ENCODE peak calls at places on chromosomes 6 and 20, in seven cellular contexts. Q, S, B, K, M, X and W are unnamed samples. For H3K27me3 and H3K4me1, the result is how much of the 10 kb centered on the place peaks cover.

GRCh38 chr20:20414640-20415274 is 46.9 kb downstream of the INSM1 start:
- DNase-seq in Q (no peak), S (no peak), B (no peak), K (no peak), M (no peak), X (no peak), W (no peak)

GRCh38 chr6:166635146-166635545 is 8.1 kb upstream of the RPS6KA2 start:
- DNase-seq in Q (no peak), S (no peak), B (no peak), K (no peak), M (no peak), X (no peak), W (no peak)

GRCh38 chr6:45378324-45378926 is 691 bp upstream of the SUPT3H start:
- DNase-seq in Q (no peak), S (no peak), B (no peak), K (peak), M (no peak), X (peak), W (peak)

GRCh38 chr6:148935705-148936306 is 189.0 kb downstream of the UST start:
- DNase-seq in Q (no peak), S (no peak), B (no peak), K (no peak), M (no peak), X (peak), W (no peak)

GRCh38 chr6:23547851-23548250 is 578.2 kb upstream of the NRSN1 start:
- DNase-seq in Q (no peak), S (no peak), B (no peak), K (no peak), M (peak), X (peak), W (no peak)

GRCh38 chr20:44056010-44056698 is 130.8 kb downstream of the JPH2 start:
- DNase-seq in Q (peak), S (peak), B (no peak), K (no peak), M (peak), X (peak), W (peak)

GRCh38 chr20:57769756-57770155 is 59.9 kb upstream of the PMEPA1 start:
- DNase-seq in Q (no peak), S (peak), B (no peak), K (no peak), M (no peak), X (no peak), W (no peak)

GRCh38 chr6:53041356-53041755 is 23.8 kb upstream of the FBXO9 start:
- DNase-seq in Q (no peak), S (no peak), B (no peak), K (no peak), M (no peak), X (no peak), W (peak)

GRCh38 chr6:41836660-41837052 is 49.2 kb downstream of the TOMM6 start:
- DNase-seq in Q (no peak), S (no peak), B (no peak), K (no peak), M (no peak), X (no peak), W (no peak)

GRCh38 chr6:78594667-78595051 is 272.7 kb upstream of the IRAK1BP1 start:
- DNase-seq in Q (no peak), S (no peak), B (no peak), K (no peak), M (no peak), X (no peak), W (no peak)

GRCh38 chr6:168242655-168243225 is 76.8 kb downstream of the DACT2 start:
- DNase-seq in Q (no peak), S (no peak), B (no peak), K (no peak), M (no peak), X (no peak), W (peak)

GRCh38 chr20:21103582-21104465 is 2.3 kb downstream of the LINC00237 start:
- DNase-seq in Q (no peak), S (no peak), B (no peak), K (no peak), M (no peak), X (peak), W (peak)

GRCh38 chr20:59620860-59621485 is 16.6 kb downstream of the PHACTR3 start:
- DNase-seq in Q (no peak), S (no peak), B (no peak), K (no peak), M (no peak), X (no peak), W (no peak)
- TF ChIP-seq CTCF in Q (no peak), S (no peak), B (no peak), K (no peak), M (no peak), X (no peak), W (no peak)

GRCh38 chr6:1622851-1623768 is 13.4 kb downstream of the FOXC1 start:
- DNase-seq in Q (no peak), S (peak), B (no peak), K (peak), M (no peak), X (no peak), W (peak)

GRCh38 chr6:1622220-1622841 is 12.6 kb downstream of the FOXC1 start:
- DNase-seq in Q (no peak), S (peak), B (no peak), K (peak), M (no peak), X (no peak), W (peak)

GRCh38 chr6:1624071-1624847 is 14.5 kb downstream of the FOXC1 start:
- DNase-seq in Q (no peak), S (peak), B (no peak), K (peak), M (peak), X (peak), W (peak)

GRCh38 chr6:1624848-1625341 is 15.2 kb downstream of the FOXC1 start:
- DNase-seq in Q (no peak), S (no peak), B (no peak), K (peak), M (peak), X (peak), W (peak)

GRCh38 chr6:1623769-1624070 is 14.0 kb downstream of the FOXC1 start:
- DNase-seq in Q (no peak), S (no peak), B (no peak), K (no peak), M (no peak), X (no peak), W (no peak)
- H3K27me3 ChIP-seq in Q (half or more), S (half or more), B (under half), K (under half), M (half or more), X (half or more), W (under half)

DNA sequence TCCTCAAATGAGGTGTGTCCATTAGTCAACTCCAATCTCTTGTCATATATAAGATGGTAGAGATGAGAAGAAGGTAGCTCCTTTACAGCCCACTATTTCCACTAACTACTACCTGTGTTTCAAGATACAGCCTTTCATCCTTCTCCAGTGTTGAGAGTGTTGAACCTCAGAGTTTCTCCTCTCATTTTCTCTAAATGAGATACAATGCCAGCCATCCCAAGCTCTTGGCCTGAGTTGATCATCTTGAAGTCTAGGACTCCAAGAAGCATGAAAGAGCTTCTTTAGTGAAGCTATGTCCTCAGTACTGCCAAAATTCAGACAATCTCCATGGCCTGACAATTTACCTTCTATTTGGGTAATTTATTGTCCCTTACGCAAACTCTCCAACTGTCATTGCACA is 548 bp upstream of the HLA-DRA start:
- DNase-seq in Q (no peak), S (no peak), B (no peak), K (no peak), M (no peak), X (no peak), W (no peak)
- H3K4me1 ChIP-seq in Q (under half), S (under half), B (under half), K (under half), M (under half), X (under half), W (under half)

DNA sequence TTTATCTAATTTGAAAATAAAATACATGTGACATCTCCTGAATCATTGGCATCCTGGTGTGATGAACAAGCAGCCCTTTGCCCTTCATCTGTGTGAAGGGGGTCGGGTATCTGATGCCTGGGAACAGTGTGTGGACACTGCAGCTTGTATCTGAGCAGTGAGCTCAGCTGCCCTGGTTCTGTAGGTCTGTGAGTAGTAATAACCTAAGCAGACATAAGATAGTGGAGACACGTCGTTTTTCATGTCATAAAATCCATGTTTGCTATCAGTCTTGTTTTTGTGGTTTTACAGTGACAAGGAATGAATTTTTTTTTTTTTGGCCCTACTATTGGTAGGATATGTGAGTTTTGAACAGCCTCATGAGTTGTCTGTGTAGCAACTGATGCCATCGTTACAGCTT is 133.0 kb downstream of the JARID2 start:
- DNase-seq in Q (no peak), S (no peak), B (no peak), K (no peak), M (no peak), X (no peak), W (no peak)
- TF ChIP-seq CTCF in Q (no peak), S (no peak), B (no peak), K (no peak), M (no peak), X (no peak), W (no peak)

GRCh38 chr20:39048000-39048696 is 86.0 kb downstream of the DHX35 start:
- DNase-seq in Q (peak), S (peak), B (peak), K (peak), M (peak), X (peak), W (peak)

GRCh38 chr20:39049148-39049547 is 87.0 kb downstream of the DHX35 start:
- DNase-seq in Q (no peak), S (peak), B (no peak), K (no peak), M (no peak), X (no peak), W (no peak)

GRCh38 chr20:39050555-39050902 is 88.4 kb downstream of the DHX35 start:
- DNase-seq in Q (no peak), S (no peak), B (no peak), K (no peak), M (no peak), X (no peak), W (no peak)

GRCh38 chr20:39047417-39047985 is 85.4 kb downstream of the DHX35 start:
- DNase-seq in Q (no peak), S (no peak), B (no peak), K (no peak), M (no peak), X (no peak), W (no peak)

DNA sequence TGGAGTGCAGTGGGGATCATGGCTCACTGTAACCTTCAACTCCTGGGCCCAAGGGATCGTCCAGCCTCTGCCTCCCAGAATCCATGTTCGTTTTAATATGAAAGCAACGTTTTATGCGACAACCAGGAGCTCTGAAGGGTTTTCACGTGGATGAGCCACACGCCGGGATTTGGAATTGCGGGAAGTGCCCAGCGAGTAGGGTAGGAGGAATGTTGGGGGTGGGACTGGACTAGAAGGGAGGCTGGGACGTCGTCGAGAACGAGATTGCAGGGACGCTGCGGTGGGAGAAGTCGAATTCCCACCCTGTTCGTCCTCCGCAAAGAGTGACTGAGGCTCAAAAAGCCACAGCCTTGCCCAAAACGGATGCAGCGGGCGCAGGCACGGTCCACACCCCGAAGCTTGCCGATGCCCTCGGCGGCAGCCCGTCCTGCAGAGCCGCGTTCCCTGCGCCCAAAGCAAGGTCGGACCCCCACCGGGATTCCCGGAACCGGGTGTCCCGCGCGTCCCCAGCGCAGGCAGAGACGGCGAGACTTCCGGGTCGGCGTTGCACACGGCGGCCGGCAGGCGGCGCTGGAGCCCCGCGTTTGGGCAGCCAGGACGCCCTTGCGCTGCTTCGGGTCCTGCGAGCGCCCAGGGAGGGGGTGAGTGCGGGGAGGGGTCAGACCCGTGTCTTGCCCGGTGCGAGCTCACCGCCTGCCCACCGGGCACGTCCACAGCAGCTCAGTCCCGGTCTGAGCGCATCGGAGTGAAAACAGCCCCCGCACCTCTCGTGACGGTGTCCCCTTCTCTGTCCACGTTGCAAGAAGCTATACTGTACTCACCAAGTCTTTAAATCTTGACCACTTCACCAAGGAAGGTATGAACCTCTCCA is 87.8 kb downstream of the DHX35 start:
- DNase-seq in Q (peak), S (peak), B (peak), K (peak), M (peak), X (peak), W (peak)
- H3K27me3 ChIP-seq in Q (under half), S (under half), B (under half), K (under half), M (under half), X (under half), W (under half)

DNA sequence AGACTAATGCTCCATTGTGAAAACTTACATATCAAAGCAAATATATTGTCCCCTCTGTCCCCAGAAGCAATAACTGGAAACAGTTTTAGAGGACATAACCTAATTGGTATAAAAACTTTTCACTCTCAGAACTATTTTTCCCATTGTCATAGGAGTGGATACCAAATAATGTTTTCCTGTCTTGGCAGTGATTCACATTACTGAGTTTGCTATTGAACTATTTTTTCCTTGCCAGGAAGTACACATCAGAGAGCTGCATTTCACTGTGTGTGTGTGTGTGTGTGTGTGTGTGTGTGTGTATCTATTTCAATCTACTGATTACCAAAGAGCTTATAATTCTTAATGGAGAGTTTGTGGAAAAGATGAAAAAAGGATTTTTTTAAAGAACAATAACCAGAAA is 45.4 kb downstream of the AKAP12 start:
- DNase-seq in Q (no peak), S (no peak), B (no peak), K (no peak), M (no peak), X (no peak), W (peak)
- H3K4me1 ChIP-seq in Q (under half), S (half or more), B (under half), K (under half), M (under half), X (under half), W (under half)

GRCh38 chr6:31528307-31528777 is 420 bp upstream of the MCCD1 start:
- DNase-seq in Q (no peak), S (no peak), B (no peak), K (no peak), M (no peak), X (no peak), W (no peak)

GRCh38 chr6:31528821-31529328 is at the start of gene MCCD1:
- DNase-seq in Q (no peak), S (no peak), B (no peak), K (no peak), M (no peak), X (no peak), W (peak)

GRCh38 chr6:31530659-31531058 is 1.9 kb downstream of the MCCD1 start:
- DNase-seq in Q (no peak), S (no peak), B (no peak), K (no peak), M (no peak), X (no peak), W (no peak)

GRCh38 chr6:31531162-31531561 is 2.4 kb downstream of the MCCD1 start:
- DNase-seq in Q (no peak), S (no peak), B (no peak), K (no peak), M (no peak), X (no peak), W (peak)

DNA sequence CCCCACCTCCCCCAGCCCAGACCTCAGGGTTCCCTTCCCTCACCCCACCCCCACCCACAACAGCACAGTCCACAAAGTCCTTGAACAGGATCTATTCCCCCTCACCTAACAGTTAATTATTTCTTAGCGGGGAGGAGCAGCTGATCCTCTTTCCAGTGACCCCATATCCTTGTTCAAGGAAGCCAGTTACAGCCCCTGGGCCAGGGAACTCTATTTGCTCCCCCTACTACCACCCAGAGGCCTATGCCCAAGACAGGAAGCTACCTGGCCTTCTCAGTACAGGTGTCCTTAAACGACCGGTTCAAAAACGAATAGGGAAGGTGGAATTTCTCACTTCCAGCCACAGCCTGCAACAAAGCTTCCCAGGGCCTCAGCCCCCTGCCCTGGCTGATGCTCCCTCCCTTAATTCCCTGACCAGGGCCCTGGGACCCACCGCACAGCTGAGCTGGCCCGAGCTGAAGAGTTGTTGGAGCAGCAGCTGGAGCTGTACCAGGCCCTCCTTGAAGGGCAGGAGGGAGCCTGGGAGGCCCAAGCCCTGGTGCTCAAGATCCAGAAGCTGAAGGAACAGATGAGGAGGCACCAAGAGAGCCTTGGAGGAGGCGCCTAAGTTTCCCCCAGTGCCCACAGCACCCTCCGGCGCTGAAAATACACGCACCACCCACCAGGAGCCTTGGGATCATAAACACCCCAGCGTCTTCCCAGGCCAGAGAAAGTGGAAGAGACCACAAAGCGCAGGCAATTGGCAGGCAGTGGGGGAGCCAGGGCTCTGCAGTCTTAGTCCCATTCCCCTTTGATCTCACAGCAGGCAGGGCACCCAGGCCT is 778 bp downstream of the MCCD1 start:
- DNase-seq in Q (no peak), S (no peak), B (no peak), K (no peak), M (no peak), X (no peak), W (no peak)
- TF ChIP-seq CTCF in Q (no peak), S (no peak), B (no peak), K (no peak), M (no peak), X (no peak), W (no peak)

GRCh38 chr20:63141531-63141930 is 74.4 kb downstream of the YTHDF1 start:
- DNase-seq in Q (no peak), S (no peak), B (no peak), K (peak), M (no peak), X (no peak), W (no peak)

GRCh38 chr20:63138855-63139341 is 77.0 kb downstream of the YTHDF1 start:
- DNase-seq in Q (no peak), S (no peak), B (no peak), K (peak), M (no peak), X (no peak), W (peak)

GRCh38 chr20:63140683-63141433 is 75.1 kb downstream of the YTHDF1 start:
- DNase-seq in Q (no peak), S (no peak), B (no peak), K (peak), M (no peak), X (no peak), W (peak)

GRCh38 chr20:63139369-63139768 is 76.6 kb downstream of the YTHDF1 start:
- DNase-seq in Q (no peak), S (no peak), B (no peak), K (peak), M (no peak), X (no peak), W (peak)

DNA sequence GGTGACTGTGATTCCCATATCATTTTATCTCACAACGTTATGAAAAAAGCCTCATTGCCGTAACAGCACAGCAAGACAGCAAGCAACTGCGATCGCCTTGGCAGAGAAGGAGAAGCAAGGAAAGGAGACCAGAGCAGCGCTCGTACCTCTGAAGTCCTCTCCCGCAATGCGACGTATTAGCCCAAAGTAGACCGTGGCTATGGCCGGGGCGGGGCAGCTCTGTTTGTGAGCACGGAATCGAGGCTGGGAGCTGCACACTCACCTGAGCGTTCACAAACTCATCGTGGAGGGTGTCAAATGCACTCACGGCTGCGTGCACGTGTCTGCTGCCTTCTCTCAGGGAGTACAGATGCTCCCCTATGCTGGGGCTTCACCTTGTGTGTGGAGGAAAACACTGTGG is 76.1 kb downstream of the YTHDF1 start:
- DNase-seq in Q (no peak), S (no peak), B (no peak), K (peak), M (no peak), X (no peak), W (peak)
- H3K27me3 ChIP-seq in Q (under half), S (under half), B (under half), K (under half), M (under half), X (under half), W (under half)